ENCODE peak calls at places on chromosomes 13 and 19, in eight cellular contexts. C is Panc1, Y is left ventricle myocardium inferior, I is A549, O is epithelial cell of esophagus, D is cardiac muscle cell, X is iris pigment epithelial cell, G is ELF-1. Q is an unnamed sample.

GRCh38 chr19:15836345-15836594 is 20.8 kb upstream of the OR10H1 start:
- DNase-seq in C (no peak), Y (no peak), I (peak; percentile 4), O (no peak), D (no peak), X (no peak), G (no peak), Q (no peak)

GRCh38 chr19:7851623-7852500 is 21.8 kb downstream of the EVI5L start:
- DNase-seq in C (no peak), Y (no peak), I (no peak), O (no peak), D (no peak), X (no peak), G (no peak), Q (no peak)

GRCh38 chr13:47110141-47110540 is 213.3 kb upstream of the HTR2A start:
- DNase-seq in C (no peak), Y (no peak), I (no peak), O (peak; percentile 51), D (no peak), X (no peak), G (peak; percentile 71), Q (no peak)

GRCh38 chr19:45340232-45340898 is at the start of gene KLC3:
- DNase-seq in C (no peak), Y (no peak), I (no peak), O (peak; percentile 66), D (no peak), X (no peak), G (peak; percentile 50), Q (no peak)

GRCh38 chr19:44608391-44608821 is 5.0 kb upstream of the IGSF23 start:
- DNase-seq in C (no peak), Y (no peak), I (no peak), O (peak; percentile 70), D (peak; percentile 48), X (peak; percentile 42), G (no peak), Q (no peak)

GRCh38 chr13:23578411-23579071 is 8.3 kb downstream of the TNFRSF19 start:
- DNase-seq in C (no peak), Y (peak; percentile 82), I (peak; percentile 59), O (peak; percentile 81), D (peak; percentile 79), X (peak; percentile 76), G (peak; percentile 84), Q (peak; percentile 89)

GRCh38 chr13:20136781-20137703 is 23.8 kb downstream of the GJA3 start:
- DNase-seq in C (no peak), Y (no peak), I (peak; percentile 67), O (peak; percentile 47), D (peak; percentile 25), X (peak; percentile 18), G (peak; percentile 74), Q (no peak)

GRCh38 chr19:39846678-39847486 is 703 bp upstream of the FBL start:
- DNase-seq in C (no peak), Y (no peak), I (no peak), O (no peak), D (peak; percentile 18), X (no peak), G (peak; percentile 30), Q (no peak)

GRCh38 chr13:50386527-50387123 is 371.4 kb downstream of the KCNRG start:
- DNase-seq in C (no peak), Y (peak; percentile 25), I (no peak), O (no peak), D (peak; percentile 58), X (peak; percentile 81), G (peak; percentile 80), Q (peak; percentile 39)

GRCh38 chr19:6204212-6204611 is 68.7 kb downstream of the ACSBG2 start:
- DNase-seq in C (no peak), Y (no peak), I (no peak), O (no peak), D (peak; percentile 43), X (peak; percentile 34), G (no peak), Q (no peak)

GRCh38 chr19:10093295-10094186 is 7.4 kb downstream of the SHFL start:
- DNase-seq in C (no peak), Y (no peak), I (no peak), O (no peak), D (peak; percentile 18), X (no peak), G (no peak), Q (no peak)

GRCh38 chr13:102721800-102722231 is 27.0 kb upstream of the METTL21C start:
- DNase-seq in C (no peak), Y (no peak), I (no peak), O (peak; percentile 19), D (peak; percentile 56), X (peak; percentile 55), G (no peak), Q (no peak)

GRCh38 chr13:99617474-99618255 is 116.4 kb downstream of the TM9SF2 start:
- DNase-seq in C (peak; percentile 18), Y (no peak), I (peak; percentile 67), O (peak; percentile 51), D (peak; percentile 70), X (peak; percentile 63), G (peak; percentile 67), Q (peak; percentile 53)

GRCh38 chr13:44011036-44011435 is 131.3 kb downstream of the LACC1 start:
- DNase-seq in C (no peak), Y (no peak), I (no peak), O (no peak), D (no peak), X (peak; percentile 24), G (no peak), Q (no peak)

GRCh38 chr19:49430678-49431329 is 5.6 kb downstream of the GFY start:
- DNase-seq in C (no peak), Y (no peak), I (peak; percentile 68), O (no peak), D (no peak), X (no peak), G (no peak), Q (no peak)

GRCh38 chr13:97058417-97058816 is 64.1 kb upstream of the OXGR1 start:
- DNase-seq in C (no peak), Y (no peak), I (no peak), O (no peak), D (no peak), X (no peak), G (no peak), Q (no peak)

GRCh38 chr19:57267294-57267693 is 13.0 kb upstream of the ZNF460 start:
- DNase-seq in C (no peak), Y (no peak), I (no peak), O (no peak), D (no peak), X (no peak), G (no peak), Q (no peak)

GRCh38 chr19:43643326-43643725 is 3.7 kb upstream of the CADM4 start:
- DNase-seq in C (no peak), Y (no peak), I (no peak), O (no peak), D (no peak), X (no peak), G (no peak), Q (no peak)

GRCh38 chr13:36548129-36548528 is 115.8 kb downstream of the CCNA1 start:
- DNase-seq in C (no peak), Y (peak; percentile 16), I (no peak), O (no peak), D (no peak), X (no peak), G (no peak), Q (peak; percentile 50)

GRCh38 chr13:43558942-43559341 is 227.8 kb downstream of the ENOX1 start:
- DNase-seq in C (no peak), Y (peak; percentile 16), I (no peak), O (no peak), D (no peak), X (no peak), G (no peak), Q (no peak)

GRCh38 chr19:20472854-20473253 is 92.7 kb downstream of the ZNF737 start:
- DNase-seq in C (no peak), Y (no peak), I (no peak), O (no peak), D (no peak), X (no peak), G (no peak), Q (no peak)

GRCh38 chr19:49427855-49428546 is 2.8 kb downstream of the GFY start:
- DNase-seq in C (no peak), Y (no peak), I (no peak), O (no peak), D (no peak), X (no peak), G (peak; percentile 63), Q (peak; percentile 32)

GRCh38 chr13:109627649-109628048 is 158.7 kb downstream of the IRS2 start:
- DNase-seq in C (no peak), Y (no peak), I (no peak), O (no peak), D (no peak), X (no peak), G (no peak), Q (no peak)

GRCh38 chr13:94154362-94154761 is 325.1 kb downstream of the DCT start:
- DNase-seq in C (no peak), Y (no peak), I (no peak), O (no peak), D (peak; percentile 74), X (peak; percentile 59), G (no peak), Q (no peak)